ENCODE peak calls at places on chromosome 3, in seven cellular contexts. L is stomach; G is kidney; N is right cardiac atrium; S is fibroblast of lung; Z is esophagus muscularis mucosa; T is CD8-positive, alpha-beta memory T cell. D is an unnamed sample. For H3K9me3, the result is how much of the 10 kb centered on the place peaks cover.

GRCh38 chr3:117184574-117184973 is 475.0 kb downstream of the TUSC7 start:
- DNase-seq in S (peak), N (no peak), G (no peak), Z (no peak), T (no peak), L (no peak), D (no peak)

GRCh38 chr3:179653106-179653776 is 401 bp downstream of the USP13 start:
- DNase-seq in L (peak), Z (no peak), N (peak), S (peak), T (peak), G (peak), D (peak)

GRCh38 chr3:2861120-2861519 is 249.1 kb downstream of the IL5RA start:
- DNase-seq in N (no peak), L (no peak), S (no peak), G (no peak), T (no peak), Z (no peak), D (no peak)

GRCh38 chr3:11641316-11641682 is 2.4 kb downstream of the VGLL4 start:
- DNase-seq in T (no peak), Z (no peak), N (no peak), G (no peak), L (no peak), S (no peak), D (no peak)

GRCh38 chr3:151265866-151266265 is 12.5 kb downstream of the P2RY14 start:
- DNase-seq in T (no peak), L (no peak), N (no peak), S (no peak), Z (no peak), G (no peak), D (no peak)

GRCh38 chr3:156834435-156834834 is 8.3 kb downstream of the LEKR1 start:
- DNase-seq in L (no peak), T (no peak), G (no peak), Z (no peak), S (no peak), N (no peak), D (no peak)

GRCh38 chr3:29201609-29202008 is 79.3 kb upstream of the RBMS3 start:
- DNase-seq in S (no peak), N (no peak), L (no peak), T (no peak), G (no peak), Z (no peak), D (no peak)

GRCh38 chr3:11118181-11118682 is 36.1 kb upstream of the HRH1 start:
- DNase-seq in Z (peak), L (no peak), G (no peak), T (no peak), S (peak), N (no peak), D (no peak)

GRCh38 chr3:159273608-159274007 is 471.8 kb downstream of the MFSD1 start:
- DNase-seq in T (no peak), N (peak), S (peak), Z (no peak), G (no peak), L (no peak), D (peak)

GRCh38 chr3:41933154-41933676 is 28.7 kb downstream of the ULK4 start:
- DNase-seq in N (no peak), Z (peak), G (no peak), L (no peak), S (peak), T (no peak), D (no peak)

GRCh38 chr3:24683511-24684384 is 189.1 kb upstream of the THRB start:
- DNase-seq in S (peak), Z (no peak), N (no peak), L (no peak), T (no peak), G (no peak), D (no peak)

GRCh38 chr3:177420643-177421042 is 223.4 kb upstream of the TBL1XR1 start:
- DNase-seq in S (peak), G (no peak), T (no peak), Z (no peak), L (no peak), N (no peak), D (no peak)

GRCh38 chr3:123376451-123377172 is 72.3 kb downstream of the ADCY5 start:
- DNase-seq in N (no peak), L (no peak), T (no peak), G (no peak), Z (no peak), S (no peak), D (no peak)

GRCh38 chr3:22117751-22118346 is 366.8 kb upstream of the ZNF385D start:
- DNase-seq in G (no peak), L (no peak), Z (no peak), S (peak), T (no peak), N (no peak), D (no peak)

GRCh38 chr3:36295206-36295760 is 85.0 kb upstream of the STAC start:
- DNase-seq in G (no peak), T (no peak), N (no peak), L (no peak), Z (no peak), S (peak), D (no peak)

GRCh38 chr3:56788506-56788905 is 13.2 kb downstream of the ARHGEF3 start:
- DNase-seq in Z (no peak), N (no peak), G (no peak), S (no peak), L (no peak), T (no peak), D (no peak)

GRCh38 chr3:66499881-66500574 is 794 bp downstream of the LRIG1 start:
- DNase-seq in G (peak), Z (no peak), T (peak), S (peak), L (peak), N (peak), D (peak)

GRCh38 chr3:161649900-161650484 is 153.4 kb downstream of the OTOL1 start:
- DNase-seq in L (no peak), T (no peak), G (no peak), Z (no peak), S (no peak), N (no peak), D (no peak)

GRCh38 chr3:139797724-139798343 is 120.1 kb upstream of the NMNAT3 start:
- DNase-seq in G (no peak), L (no peak), S (peak), T (no peak), N (peak), Z (peak), D (no peak)

GRCh38 chr3:63807901-63808589 is 11.1 kb upstream of the C3orf49 start:
- DNase-seq in T (no peak), N (no peak), Z (no peak), S (no peak), L (no peak), G (no peak), D (no peak)

GRCh38 chr3:105606052-105606451 is 239.3 kb downstream of the ALCAM start:
- DNase-seq in Z (no peak), L (no peak), T (no peak), S (peak), N (no peak), G (no peak), D (no peak)

GRCh38 chr3:125194061-125194848 is 18.3 kb downstream of the SLC12A8 start:
- DNase-seq in T (no peak), Z (no peak), S (peak), N (no peak), L (no peak), G (no peak), D (no peak)

GRCh38 chr3:175911937-175912336 is 1052.8 kb downstream of the NAALADL2 start:
- DNase-seq in S (no peak), G (no peak), T (no peak), N (no peak), L (no peak), Z (no peak), D (no peak)

GRCh38 chr3:140167600-140168281 is 232.8 kb downstream of the CLSTN2 start:
- DNase-seq in Z (no peak), G (no peak), N (no peak), T (no peak), S (peak), L (no peak), D (no peak)

GRCh38 chr3:23991236-23992050 is 46.4 kb downstream of the NR1D2 start:
- DNase-seq in S (peak), L (no peak), G (no peak), T (no peak), Z (no peak), N (no peak), D (no peak)

GRCh38 chr3:10933958-10934481 is 58.5 kb upstream of the SLC6A1 start:
- DNase-seq in G (peak), Z (no peak), S (peak), N (peak), T (no peak), L (no peak), D (no peak)

GRCh38 chr3:84265768-84266167 is 693.0 kb upstream of the CADM2 start:
- DNase-seq in N (no peak), Z (no peak), G (no peak), T (no peak), L (no peak), S (no peak), D (no peak)

GRCh38 chr3:82378370-82378769 is 616.9 kb upstream of the GBE1 start:
- DNase-seq in N (no peak), S (no peak), G (no peak), Z (no peak), T (no peak), L (no peak), D (no peak)

GRCh38 chr3:58064923-58065638 is 56.9 kb downstream of the FLNB start:
- DNase-seq in S (no peak), L (no peak), Z (no peak), N (no peak), T (no peak), G (no peak), D (no peak)

GRCh38 chr3:34842706-34843478 is 796.4 kb upstream of the ARPP21 start:
- DNase-seq in N (no peak), Z (no peak), T (no peak), S (peak), G (no peak), L (no peak), D (no peak)
- H3K27ac ChIP-seq in N (no peak), Z (no peak), T (no peak), S (no peak), G (no peak), L (no peak), D (no peak)

GRCh38 chr3:127247292-127247691 is 40.6 kb downstream of the PRR20G start:
- DNase-seq in G (no peak), S (no peak), T (no peak), Z (no peak), L (no peak), N (no peak), D (no peak)
- H3K9me3 ChIP-seq in G (under half), S (under half), T (under half), Z (under half), L (under half), N (under half), D (under half)

GRCh38 chr3:129409541-129409940 is 18.9 kb downstream of the EFCAB12 start:
- DNase-seq in S (peak), Z (no peak), T (no peak), G (no peak), L (no peak), N (no peak), D (no peak)
- H3K27ac ChIP-seq in S (no peak), Z (no peak), T (no peak), G (no peak), L (no peak), N (no peak), D (no peak)

GRCh38 chr3:110946810-110947209 is 124.8 kb upstream of the NECTIN3 start:
- DNase-seq in T (no peak), N (no peak), G (no peak), S (no peak), L (no peak), Z (no peak), D (no peak)
- H3K9me3 ChIP-seq in T (under half), N (under half), G (under half), S (under half), L (half or more), Z (under half), D (half or more)

GRCh38 chr3:163722421-163722820 is 1355.9 kb downstream of the SI start:
- DNase-seq in G (no peak), Z (no peak), L (no peak), S (no peak), N (no peak), T (no peak), D (no peak)
- H3K27ac ChIP-seq in G (no peak), Z (no peak), L (no peak), S (no peak), N (no peak), T (no peak), D (no peak)

DNA sequence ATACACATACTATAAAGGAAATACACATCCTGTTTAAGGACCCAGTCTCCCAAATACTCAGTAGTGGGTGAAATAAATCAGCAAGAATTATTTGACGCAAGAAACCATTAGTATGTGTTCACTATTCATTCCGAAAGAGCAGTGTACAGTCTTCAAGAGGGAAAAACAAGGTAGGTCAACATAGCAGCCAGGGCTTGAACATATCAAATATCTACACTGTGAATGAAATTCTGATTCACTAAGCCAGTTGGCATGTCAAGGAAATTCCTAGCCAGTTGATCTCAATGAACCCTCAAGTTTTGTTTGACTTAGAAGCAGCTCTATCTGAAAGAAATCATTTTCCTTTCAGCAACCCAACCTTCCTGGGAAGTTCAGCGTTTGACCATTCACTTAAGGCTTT is 99.0 kb downstream of the CNTN3 start:
- DNase-seq in S (no peak), N (no peak), L (no peak), G (no peak), T (no peak), Z (no peak), D (no peak)
- H3K9me3 ChIP-seq in S (under half), N (under half), L (under half), G (under half), T (under half), Z (under half), D (under half)

DNA sequence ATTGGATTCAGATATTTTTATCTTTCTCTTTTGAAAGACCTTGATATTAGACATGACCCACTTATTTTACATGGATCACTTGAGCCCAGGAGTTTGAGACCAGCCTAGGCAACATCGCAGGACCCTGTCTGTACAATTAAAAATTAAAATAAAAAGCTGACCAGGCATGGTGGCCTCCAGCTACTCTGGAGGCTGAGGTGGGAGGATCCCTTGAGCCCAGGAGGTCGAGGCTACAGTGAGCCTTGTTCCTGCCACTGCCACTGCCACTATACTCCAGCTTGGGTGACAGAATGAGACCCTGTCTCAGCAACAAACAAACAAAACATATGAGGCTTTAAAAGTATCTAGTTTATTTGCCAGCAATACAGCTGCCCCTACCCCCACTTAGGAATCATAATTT is 1.6 kb downstream of the RNF7 start:
- DNase-seq in S (no peak), Z (no peak), L (no peak), T (no peak), G (no peak), N (no peak), D (no peak)
- H3K27ac ChIP-seq in S (peak), Z (peak), L (peak), T (peak), G (no peak), N (no peak), D (peak)

D was measured in left ventricle myocardium inferior.